ENCODE peak calls at places on chromosomes 3 and 15, in five cellular contexts. One of them, this sample, is unnamed.

GRCh38 chr15:64213646-64214045 is 50.8 kb upstream of the PPIB start:
- DNase-seq in ovary: no peak
- DNase-seq in astrocyte: no peak
- DNase-seq in left ventricle myocardium inferior: no peak
- DNase-seq in lower lobe of right lung: no peak
- DNase-seq in this sample: no peak

GRCh38 chr15:86690566-86690965 is 610.9 kb downstream of the AGBL1 start:
- DNase-seq in lower lobe of right lung: no peak
- DNase-seq in left ventricle myocardium inferior: no peak
- DNase-seq in ovary: no peak
- DNase-seq in astrocyte: peak; percentile 39
- DNase-seq in this sample: no peak

GRCh38 chr3:120688121-120688520 is 6.1 kb upstream of the HGD start:
- DNase-seq in astrocyte: peak; percentile 67
- DNase-seq in ovary: no peak
- DNase-seq in left ventricle myocardium inferior: no peak
- DNase-seq in lower lobe of right lung: no peak
- DNase-seq in this sample: no peak

GRCh38 chr3:22089284-22089683 is 338.3 kb upstream of the ZNF385D start:
- DNase-seq in astrocyte: no peak
- DNase-seq in ovary: no peak
- DNase-seq in lower lobe of right lung: no peak
- DNase-seq in left ventricle myocardium inferior: no peak
- DNase-seq in this sample: no peak

GRCh38 chr15:74489518-74490338 is 28.8 kb upstream of the UBL7 start:
- DNase-seq in ovary: peak; percentile 38
- DNase-seq in left ventricle myocardium inferior: peak; percentile 42
- DNase-seq in lower lobe of right lung: peak; percentile 61
- DNase-seq in astrocyte: peak; percentile 24
- DNase-seq in this sample: peak; percentile 51

GRCh38 chr15:56805466-56806146 is 72.3 kb upstream of the ZNF280D start:
- DNase-seq in astrocyte: peak; percentile 91
- DNase-seq in lower lobe of right lung: no peak
- DNase-seq in left ventricle myocardium inferior: no peak
- DNase-seq in ovary: peak; percentile 33
- DNase-seq in this sample: no peak

GRCh38 chr15:74621936-74622335 is 6.3 kb downstream of the CLK3 start:
- DNase-seq in left ventricle myocardium inferior: no peak
- DNase-seq in astrocyte: no peak
- DNase-seq in lower lobe of right lung: peak; percentile 47
- DNase-seq in ovary: no peak
- DNase-seq in this sample: peak; percentile 75

GRCh38 chr3:162262145-162262544 is 765.5 kb downstream of the OTOL1 start:
- DNase-seq in ovary: no peak
- DNase-seq in left ventricle myocardium inferior: no peak
- DNase-seq in astrocyte: peak; percentile 4
- DNase-seq in lower lobe of right lung: no peak
- DNase-seq in this sample: no peak

GRCh38 chr15:51731549-51732267 is 5.7 kb downstream of the LYSMD2 start:
- DNase-seq in astrocyte: peak; percentile 37
- DNase-seq in ovary: no peak
- DNase-seq in left ventricle myocardium inferior: no peak
- DNase-seq in lower lobe of right lung: no peak
- DNase-seq in this sample: no peak

GRCh38 chr3:42066516-42067181 is 24.5 kb upstream of the TRAK1 start:
- DNase-seq in left ventricle myocardium inferior: no peak
- DNase-seq in astrocyte: peak; percentile 85
- DNase-seq in ovary: no peak
- DNase-seq in lower lobe of right lung: no peak
- DNase-seq in this sample: peak; percentile 45

GRCh38 chr3:102225407-102226132 is 209.2 kb upstream of the ZPLD1 start:
- DNase-seq in lower lobe of right lung: no peak
- DNase-seq in left ventricle myocardium inferior: no peak
- DNase-seq in ovary: no peak
- DNase-seq in astrocyte: peak; percentile 61
- DNase-seq in this sample: no peak

GRCh38 chr3:13141991-13142412 is 68.8 kb upstream of the IQSEC1 start:
- DNase-seq in astrocyte: peak; percentile 33
- DNase-seq in lower lobe of right lung: peak; percentile 37
- DNase-seq in left ventricle myocardium inferior: no peak
- DNase-seq in ovary: no peak
- DNase-seq in this sample: peak; percentile 53

GRCh38 chr3:135757421-135757820 is 208.1 kb upstream of the PPP2R3A start:
- DNase-seq in left ventricle myocardium inferior: no peak
- DNase-seq in lower lobe of right lung: no peak
- DNase-seq in ovary: no peak
- DNase-seq in astrocyte: no peak
- DNase-seq in this sample: no peak

GRCh38 chr15:38564557-38565286 is at the start of gene RASGRP1:
- DNase-seq in lower lobe of right lung: peak; percentile 79
- DNase-seq in ovary: no peak
- DNase-seq in left ventricle myocardium inferior: peak; percentile 51
- DNase-seq in astrocyte: no peak
- DNase-seq in this sample: peak; percentile 72

DNA sequence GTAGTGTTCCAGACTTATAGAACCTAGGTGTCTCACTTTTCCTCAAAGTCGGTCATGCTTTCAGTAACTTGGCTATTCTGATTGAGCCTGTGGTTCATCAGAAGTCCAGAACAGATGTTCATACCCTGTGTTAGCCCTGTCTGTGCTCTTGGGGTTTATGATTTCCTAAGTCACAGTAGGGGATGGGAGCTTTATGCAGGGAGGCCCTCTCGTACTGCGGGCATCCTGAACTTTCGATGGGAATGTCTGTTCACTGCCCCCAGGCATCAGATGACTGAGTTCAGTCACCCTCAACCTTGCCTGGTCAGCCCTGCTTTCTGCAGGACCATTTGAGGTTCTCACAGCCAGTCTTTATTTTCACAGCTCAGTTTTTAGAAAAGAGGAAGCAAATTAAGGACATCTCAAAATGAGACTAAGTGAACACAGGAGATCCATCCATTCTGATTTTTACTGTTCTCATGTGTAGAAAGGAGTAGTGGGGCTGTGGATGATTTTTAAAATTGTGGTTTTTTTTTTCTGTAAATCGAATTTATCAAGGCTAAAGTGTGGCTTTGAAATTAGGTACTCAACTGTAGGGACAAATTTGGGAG is 71.3 kb downstream of the CMTM8 start:
- DNase-seq in ovary: no peak
- DNase-seq in astrocyte: no peak
- DNase-seq in left ventricle myocardium inferior: no peak
- DNase-seq in lower lobe of right lung: no peak
- DNase-seq in this sample: no peak
- H3K9me3 ChIP-seq in ovary: no peaks in the 10 kb centered on the region
- H3K9me3 ChIP-seq in astrocyte: no peaks in the 10 kb centered on the region
- H3K9me3 ChIP-seq in left ventricle myocardium inferior: no peaks in the 10 kb centered on the region
- H3K9me3 ChIP-seq in lower lobe of right lung: no peaks in the 10 kb centered on the region
- H3K9me3 ChIP-seq in this sample: no peaks in the 10 kb centered on the region

GRCh38 chr15:41853831-41854230 is 15.2 kb downstream of the PLA2G4B start:
- DNase-seq in left ventricle myocardium inferior: no peak
- DNase-seq in lower lobe of right lung: no peak
- DNase-seq in ovary: no peak
- DNase-seq in astrocyte: no peak
- DNase-seq in this sample: no peak
- H3K9me3 ChIP-seq in left ventricle myocardium inferior: no peaks in the 10 kb centered on the region
- H3K9me3 ChIP-seq in lower lobe of right lung: no peaks in the 10 kb centered on the region
- H3K9me3 ChIP-seq in ovary: no peaks in the 10 kb centered on the region
- H3K9me3 ChIP-seq in astrocyte: no peaks in the 10 kb centered on the region
- H3K9me3 ChIP-seq in this sample: no peaks in the 10 kb centered on the region

GRCh38 chr15:40511472-40512133 is 40.8 kb downstream of the CHST14 start:
- DNase-seq in astrocyte: no peak
- DNase-seq in left ventricle myocardium inferior: peak; percentile 88
- DNase-seq in lower lobe of right lung: peak; percentile 90
- DNase-seq in ovary: peak; percentile 95
- DNase-seq in this sample: peak; percentile 71
- H3K9me3 ChIP-seq in astrocyte: no peaks in the 10 kb centered on the region
- H3K9me3 ChIP-seq in left ventricle myocardium inferior: no peaks in the 10 kb centered on the region
- H3K9me3 ChIP-seq in lower lobe of right lung: no peaks in the 10 kb centered on the region
- H3K9me3 ChIP-seq in ovary: no peaks in the 10 kb centered on the region
- H3K9me3 ChIP-seq in this sample: no peaks in the 10 kb centered on the region

DNA sequence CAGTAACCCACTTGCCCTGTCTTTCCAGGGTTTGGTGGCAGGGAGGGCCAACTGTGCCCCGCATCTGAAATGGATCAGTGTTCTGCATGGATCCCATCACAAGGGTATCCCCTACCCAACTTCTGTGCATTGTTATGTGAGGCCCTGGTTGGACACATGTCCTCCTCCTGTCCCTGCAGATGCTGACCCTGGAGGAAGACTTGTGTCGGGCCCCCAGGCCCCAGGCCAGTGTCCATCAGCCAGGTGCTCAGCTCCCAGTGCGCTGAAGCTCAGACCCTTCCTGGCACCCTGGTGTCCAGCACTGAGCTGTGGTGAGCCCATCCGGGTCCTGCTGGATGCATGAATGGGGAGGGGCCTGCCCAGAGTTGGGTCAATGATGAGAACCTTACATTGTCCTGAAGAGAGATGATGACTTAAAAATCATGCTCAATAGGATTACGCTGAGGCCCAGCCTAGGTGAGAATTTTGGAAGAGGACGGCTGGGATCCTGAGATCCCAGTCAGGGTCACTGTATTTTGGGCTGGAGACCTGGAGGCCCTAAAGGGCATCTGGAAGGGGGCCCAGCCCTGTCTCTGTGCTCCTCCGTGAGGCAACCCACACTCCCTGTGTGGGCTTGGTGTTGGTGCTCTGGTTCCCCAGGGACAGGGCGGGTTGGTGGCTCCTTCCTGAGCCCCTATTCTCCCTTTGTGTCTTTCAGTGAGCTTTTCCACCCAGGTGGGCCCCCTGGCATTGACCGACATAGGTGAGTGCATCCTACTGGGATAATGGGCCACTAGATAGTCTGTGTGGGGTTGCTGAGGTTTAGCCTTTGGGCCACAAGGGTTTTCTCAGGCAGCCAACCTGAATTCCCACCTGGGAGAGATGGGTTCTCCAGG is 199.1 kb downstream of the UBE3A start:
- DNase-seq in ovary: peak; percentile 10
- DNase-seq in lower lobe of right lung: peak; percentile 32
- DNase-seq in astrocyte: no peak
- DNase-seq in left ventricle myocardium inferior: no peak
- DNase-seq in this sample: peak; percentile 4
- H3K9me3 ChIP-seq in ovary: peaks cover 7% of the 10 kb centered on the region
- H3K9me3 ChIP-seq in lower lobe of right lung: no peaks in the 10 kb centered on the region
- H3K9me3 ChIP-seq in astrocyte: peaks cover 30% of the 10 kb centered on the region
- H3K9me3 ChIP-seq in left ventricle myocardium inferior: peaks cover 24% of the 10 kb centered on the region
- H3K9me3 ChIP-seq in this sample: no peaks in the 10 kb centered on the region

GRCh38 chr3:1852950-1853349 is 245.7 kb upstream of the CNTN4 start:
- DNase-seq in astrocyte: no peak
- DNase-seq in lower lobe of right lung: no peak
- DNase-seq in left ventricle myocardium inferior: no peak
- DNase-seq in ovary: no peak
- DNase-seq in this sample: no peak
- H3K9me3 ChIP-seq in astrocyte: no peaks in the 10 kb centered on the region
- H3K9me3 ChIP-seq in lower lobe of right lung: no peaks in the 10 kb centered on the region
- H3K9me3 ChIP-seq in left ventricle myocardium inferior: peaks cover 8% of the 10 kb centered on the region
- H3K9me3 ChIP-seq in ovary: no peaks in the 10 kb centered on the region
- H3K9me3 ChIP-seq in this sample: no peaks in the 10 kb centered on the region

GRCh38 chr3:40628984-40629383 is 104.2 kb downstream of the ZNF621 start:
- DNase-seq in left ventricle myocardium inferior: no peak
- DNase-seq in lower lobe of right lung: no peak
- DNase-seq in astrocyte: no peak
- DNase-seq in ovary: no peak
- DNase-seq in this sample: no peak

GRCh38 chr3:40627095-40627494 is 102.3 kb downstream of the ZNF621 start:
- DNase-seq in astrocyte: no peak
- DNase-seq in left ventricle myocardium inferior: no peak
- DNase-seq in lower lobe of right lung: no peak
- DNase-seq in ovary: no peak
- DNase-seq in this sample: no peak

DNA sequence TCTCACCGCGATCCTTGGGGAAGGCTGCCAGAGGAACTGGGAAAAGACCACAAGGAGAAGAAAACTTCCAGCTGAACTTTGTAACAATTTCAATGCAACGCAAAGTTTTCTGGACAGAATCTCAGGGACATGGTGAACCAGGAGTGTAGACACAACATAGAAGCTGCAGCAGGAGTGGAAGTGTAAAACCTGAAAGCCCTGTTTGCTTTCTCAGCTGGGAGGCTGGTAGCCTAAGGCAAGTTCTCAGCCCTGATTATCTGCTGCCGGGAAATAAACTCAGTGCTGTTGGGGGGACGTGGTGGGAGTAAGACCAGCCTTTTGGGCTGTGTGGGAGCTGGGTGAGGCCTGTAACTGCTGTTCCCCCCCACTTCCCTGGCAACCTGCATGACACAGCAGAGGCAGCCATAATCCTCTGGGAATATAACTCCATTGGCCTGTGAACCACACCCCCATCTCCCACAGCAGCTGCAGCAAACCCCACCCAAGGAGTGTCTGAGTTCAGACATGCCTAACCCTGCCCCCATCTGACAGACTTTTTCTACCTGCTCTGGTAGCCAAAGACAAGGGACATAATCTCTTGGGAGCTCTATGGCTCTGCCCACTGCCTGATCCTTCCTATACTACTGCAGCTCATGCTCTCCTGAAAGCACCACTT is 106.7 kb downstream of the ZNF621 start:
- DNase-seq in lower lobe of right lung: no peak
- DNase-seq in astrocyte: no peak
- DNase-seq in left ventricle myocardium inferior: no peak
- DNase-seq in ovary: no peak
- DNase-seq in this sample: no peak
- H3K9me3 ChIP-seq in lower lobe of right lung: peaks cover 4% of the 10 kb centered on the region
- H3K9me3 ChIP-seq in astrocyte: no peaks in the 10 kb centered on the region
- H3K9me3 ChIP-seq in left ventricle myocardium inferior: peaks cover 63% of the 10 kb centered on the region
- H3K9me3 ChIP-seq in ovary: peaks cover 7% of the 10 kb centered on the region
- H3K9me3 ChIP-seq in this sample: peaks cover 8% of the 10 kb centered on the region

DNA sequence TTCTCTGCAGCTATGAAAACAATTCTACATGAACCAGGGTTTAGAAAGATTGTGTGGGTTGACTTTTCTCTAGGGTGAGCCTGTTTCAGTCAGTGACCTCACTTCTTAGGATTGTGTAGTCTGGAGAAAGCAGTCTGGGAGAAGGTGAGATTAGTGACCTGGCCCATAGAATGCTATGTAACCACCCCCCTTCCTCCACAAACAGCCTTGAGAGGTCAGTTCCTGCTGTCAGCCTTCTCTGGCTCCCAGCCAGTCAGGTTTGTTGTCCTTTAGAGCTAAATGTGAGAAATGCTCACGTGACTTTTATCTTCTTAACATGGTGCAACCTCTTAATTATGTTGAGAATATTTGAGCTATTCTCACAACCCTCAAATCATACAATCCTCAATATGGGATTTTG is 311.4 kb downstream of the CNTN6 start:
- DNase-seq in lower lobe of right lung: no peak
- DNase-seq in left ventricle myocardium inferior: no peak
- DNase-seq in ovary: no peak
- DNase-seq in astrocyte: peak; percentile 64
- DNase-seq in this sample: no peak
- H3K9me3 ChIP-seq in lower lobe of right lung: no peaks in the 10 kb centered on the region
- H3K9me3 ChIP-seq in left ventricle myocardium inferior: peaks cover 6% of the 10 kb centered on the region
- H3K9me3 ChIP-seq in ovary: no peaks in the 10 kb centered on the region
- H3K9me3 ChIP-seq in astrocyte: no peaks in the 10 kb centered on the region
- H3K9me3 ChIP-seq in this sample: no peaks in the 10 kb centered on the region

GRCh38 chr15:82275410-82275809 is 12.8 kb downstream of the SAXO2 start:
- DNase-seq in ovary: no peak
- DNase-seq in astrocyte: no peak
- DNase-seq in lower lobe of right lung: no peak
- DNase-seq in left ventricle myocardium inferior: no peak
- DNase-seq in this sample: no peak
- H3K9me3 ChIP-seq in ovary: no peaks in the 10 kb centered on the region
- H3K9me3 ChIP-seq in astrocyte: peaks cover 2% of the 10 kb centered on the region
- H3K9me3 ChIP-seq in lower lobe of right lung: no peaks in the 10 kb centered on the region
- H3K9me3 ChIP-seq in left ventricle myocardium inferior: peaks cover 16% of the 10 kb centered on the region
- H3K9me3 ChIP-seq in this sample: no peaks in the 10 kb centered on the region

This sample was measured in aorta.